ENCODE peak calls at places on chromosomes 4 and X, in four cellular contexts. One of them, this sample, is unnamed.

GRCh38 chrX:1418901-1419544 is 27.1 kb upstream of the SLC25A6 start:
- DNase-seq in uterus: no peak
- DNase-seq in RWPE1: no peak
- DNase-seq in endodermal cell: no peak
- DNase-seq in this sample: no peak

GRCh38 chr4:89305712-89306437 is 1.7 kb downstream of the GPRIN3 start:
- DNase-seq in uterus: no peak
- DNase-seq in RWPE1: no peak
- DNase-seq in endodermal cell: no peak
- DNase-seq in this sample: no peak

GRCh38 chrX:8849945-8850344 is 48.8 kb upstream of the FAM9A start:
- DNase-seq in uterus: no peak
- DNase-seq in RWPE1: no peak
- DNase-seq in endodermal cell: no peak
- DNase-seq in this sample: no peak

GRCh38 chrX:79107891-79108718 is 36.4 kb upstream of the GPR174 start:
- DNase-seq in uterus: no peak
- DNase-seq in RWPE1: no peak
- DNase-seq in endodermal cell: no peak
- DNase-seq in this sample: no peak

GRCh38 chr4:41569957-41570356 is 32.0 kb downstream of the LIMCH1 start:
- DNase-seq in uterus: no peak
- DNase-seq in RWPE1: no peak
- DNase-seq in endodermal cell: no peak
- DNase-seq in this sample: no peak

GRCh38 chr4:24928708-24929107 is 15.9 kb upstream of the CCDC149 start:
- DNase-seq in uterus: no peak
- DNase-seq in RWPE1: no peak
- DNase-seq in endodermal cell: no peak
- DNase-seq in this sample: no peak

GRCh38 chr4:835148-836002 is 9.4 kb upstream of the CPLX1 start:
- DNase-seq in uterus: no peak
- DNase-seq in RWPE1: no peak
- DNase-seq in endodermal cell: no peak
- DNase-seq in this sample: no peak

GRCh38 chrX:77432998-77433397 is 14.2 kb upstream of the FGF16 start:
- DNase-seq in uterus: no peak
- DNase-seq in RWPE1: no peak
- DNase-seq in endodermal cell: no peak
- DNase-seq in this sample: no peak

GRCh38 chrX:111585337-111585736 is 73.9 kb downstream of the SERTM2 start:
- DNase-seq in uterus: no peak
- DNase-seq in RWPE1: no peak
- DNase-seq in endodermal cell: peak; percentile 46
- DNase-seq in this sample: no peak

GRCh38 chr4:41318839-41319530 is 62.3 kb downstream of the UCHL1 start:
- DNase-seq in uterus: no peak
- DNase-seq in RWPE1: no peak
- DNase-seq in endodermal cell: peak; percentile 58
- DNase-seq in this sample: no peak

GRCh38 chr4:84814100-84814750 is 152.3 kb downstream of the WDFY3 start:
- DNase-seq in uterus: no peak
- DNase-seq in RWPE1: peak; percentile 66
- DNase-seq in endodermal cell: no peak
- DNase-seq in this sample: no peak

GRCh38 chr4:83262682-83263081 is 21.9 kb downstream of the COQ2 start:
- DNase-seq in uterus: no peak
- DNase-seq in RWPE1: no peak
- DNase-seq in endodermal cell: no peak
- DNase-seq in this sample: no peak

GRCh38 chrX:97320305-97320704 is 436.6 kb downstream of the RPA4 start:
- DNase-seq in uterus: no peak
- DNase-seq in RWPE1: no peak
- DNase-seq in endodermal cell: no peak
- DNase-seq in this sample: no peak

GRCh38 chr4:88211473-88212252 is 53.2 kb upstream of the ABCG2 start:
- DNase-seq in uterus: no peak
- DNase-seq in RWPE1: peak; percentile 33
- DNase-seq in endodermal cell: peak; percentile 77
- DNase-seq in this sample: no peak

GRCh38 chr4:122914292-122914904 is 8.0 kb downstream of the NUDT6 start:
- DNase-seq in uterus: no peak
- DNase-seq in RWPE1: no peak
- DNase-seq in endodermal cell: no peak
- DNase-seq in this sample: no peak

GRCh38 chrX:122269243-122269781 is 914.8 kb upstream of the GRIA3 start:
- DNase-seq in uterus: no peak
- DNase-seq in RWPE1: no peak
- DNase-seq in endodermal cell: no peak
- DNase-seq in this sample: no peak

GRCh38 chrX:136147966-136148365 is 633 bp downstream of the FHL1 start:
- DNase-seq in uterus: peak; percentile 32
- DNase-seq in RWPE1: no peak
- DNase-seq in endodermal cell: peak; percentile 57
- DNase-seq in this sample: no peak
- H3K27ac ChIP-seq in uterus: peak overlapping the region; percentile 95
- H3K27ac ChIP-seq in RWPE1: peak overlapping the region; percentile 75
- H3K27ac ChIP-seq in endodermal cell: no peak overlapping the region
- H3K27ac ChIP-seq in this sample: peak overlapping the region; percentile 21

GRCh38 chr4:16225996-16226815 is at the start of gene TAPT1:
- DNase-seq in uterus: peak; percentile 84
- DNase-seq in RWPE1: peak; percentile 44
- DNase-seq in endodermal cell: peak; percentile 90
- DNase-seq in this sample: peak; percentile 68

GRCh38 chr4:16226816-16227461 is 668 bp upstream of the TAPT1 start:
- DNase-seq in uterus: peak; percentile 57
- DNase-seq in RWPE1: peak; percentile 18
- DNase-seq in endodermal cell: peak; percentile 87
- DNase-seq in this sample: no peak

GRCh38 chr4:16225681-16225995 is 633 bp downstream of the TAPT1 start:
- DNase-seq in uterus: no peak
- DNase-seq in RWPE1: no peak
- DNase-seq in endodermal cell: no peak
- DNase-seq in this sample: no peak

GRCh38 chr4:16229604-16230003 is 3.3 kb upstream of the TAPT1 start:
- DNase-seq in uterus: no peak
- DNase-seq in RWPE1: no peak
- DNase-seq in endodermal cell: no peak
- DNase-seq in this sample: no peak

GRCh38 chr4:16227462-16227868 is 1.2 kb upstream of the TAPT1 start:
- DNase-seq in uterus: peak; percentile 40
- DNase-seq in RWPE1: no peak
- DNase-seq in endodermal cell: peak; percentile 64
- DNase-seq in this sample: peak; percentile 67
- H3K27ac ChIP-seq in uterus: peak overlapping the region; percentile 98
- H3K27ac ChIP-seq in RWPE1: peak overlapping the region; percentile 92
- H3K27ac ChIP-seq in endodermal cell: no peak overlapping the region
- H3K27ac ChIP-seq in this sample: peak overlapping the region; percentile 93

DNA sequence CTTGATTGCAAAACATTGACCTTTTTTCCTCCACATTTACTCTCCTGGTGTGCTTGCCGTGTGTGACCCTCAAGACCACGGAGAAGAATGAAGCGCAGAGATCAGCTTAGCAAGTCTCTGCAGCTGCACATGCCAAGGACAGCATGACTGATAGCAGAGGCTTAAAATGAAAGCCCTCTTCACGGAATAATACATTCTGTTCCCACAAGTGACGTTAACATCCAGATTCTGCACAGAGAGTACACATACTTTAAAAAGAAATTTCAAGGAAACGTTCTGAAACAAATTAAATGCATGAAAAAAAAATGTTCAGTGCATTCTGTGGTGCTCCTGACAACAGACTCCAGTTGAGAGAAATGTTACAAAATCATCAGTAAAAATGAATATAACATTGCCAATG is 60.9 kb downstream of the SLC7A11 start:
- DNase-seq in uterus: peak; percentile 29
- DNase-seq in RWPE1: no peak
- DNase-seq in endodermal cell: no peak
- DNase-seq in this sample: no peak
- H3K27ac ChIP-seq in uterus: no peak overlapping the region
- H3K27ac ChIP-seq in RWPE1: no peak overlapping the region
- H3K27ac ChIP-seq in endodermal cell: no peak overlapping the region
- H3K27ac ChIP-seq in this sample: peak overlapping the region; percentile 77

GRCh38 chr4:3484057-3484973 is 21.2 kb downstream of the DOK7 start:
- DNase-seq in uterus: no peak
- DNase-seq in RWPE1: peak; percentile 82
- DNase-seq in endodermal cell: no peak
- DNase-seq in this sample: no peak
- H3K27ac ChIP-seq in uterus: no peak overlapping the region
- H3K27ac ChIP-seq in RWPE1: peak overlapping the region; percentile 91
- H3K27ac ChIP-seq in endodermal cell: no peak overlapping the region
- H3K27ac ChIP-seq in this sample: no peak overlapping the region

DNA sequence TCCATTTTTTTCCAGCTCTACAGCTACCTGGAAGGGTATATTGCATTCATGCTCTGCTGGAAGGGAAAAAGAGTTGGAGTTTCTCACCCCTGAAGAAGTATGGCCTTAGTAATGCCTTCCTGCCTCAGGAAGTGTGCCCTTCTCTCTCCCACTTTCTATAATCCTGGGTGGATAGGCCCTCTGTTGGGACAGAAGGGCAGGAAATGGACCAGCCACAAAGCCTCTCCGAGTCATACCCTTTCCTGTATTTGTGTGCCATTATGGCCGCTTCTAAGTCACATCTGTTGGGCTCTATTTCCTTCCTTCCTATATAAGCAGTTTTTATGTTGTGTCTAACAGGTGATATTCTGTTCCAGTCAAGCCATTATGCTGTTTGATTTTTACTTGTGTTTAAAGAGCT is 74.8 kb upstream of the SMARCA5 start:
- DNase-seq in uterus: no peak
- DNase-seq in RWPE1: no peak
- DNase-seq in endodermal cell: no peak
- DNase-seq in this sample: no peak
- H3K27ac ChIP-seq in uterus: no peak overlapping the region
- H3K27ac ChIP-seq in RWPE1: no peak overlapping the region
- H3K27ac ChIP-seq in endodermal cell: no peak overlapping the region
- H3K27ac ChIP-seq in this sample: no peak overlapping the region

GRCh38 chr4:3317011-3317655 is 24.3 kb downstream of the RGS12 start:
- DNase-seq in uterus: no peak
- DNase-seq in RWPE1: no peak
- DNase-seq in endodermal cell: peak; percentile 35
- DNase-seq in this sample: no peak
- H3K27ac ChIP-seq in uterus: no peak overlapping the region
- H3K27ac ChIP-seq in RWPE1: no peak overlapping the region
- H3K27ac ChIP-seq in endodermal cell: no peak overlapping the region
- H3K27ac ChIP-seq in this sample: no peak overlapping the region

GRCh38 chr4:70931359-70931758 is 29.2 kb downstream of the MOB1B start:
- DNase-seq in uterus: no peak
- DNase-seq in RWPE1: no peak
- DNase-seq in endodermal cell: no peak
- DNase-seq in this sample: no peak
- H3K27ac ChIP-seq in uterus: peak overlapping the region; percentile 30
- H3K27ac ChIP-seq in RWPE1: no peak overlapping the region
- H3K27ac ChIP-seq in endodermal cell: no peak overlapping the region
- H3K27ac ChIP-seq in this sample: no peak overlapping the region

DNA sequence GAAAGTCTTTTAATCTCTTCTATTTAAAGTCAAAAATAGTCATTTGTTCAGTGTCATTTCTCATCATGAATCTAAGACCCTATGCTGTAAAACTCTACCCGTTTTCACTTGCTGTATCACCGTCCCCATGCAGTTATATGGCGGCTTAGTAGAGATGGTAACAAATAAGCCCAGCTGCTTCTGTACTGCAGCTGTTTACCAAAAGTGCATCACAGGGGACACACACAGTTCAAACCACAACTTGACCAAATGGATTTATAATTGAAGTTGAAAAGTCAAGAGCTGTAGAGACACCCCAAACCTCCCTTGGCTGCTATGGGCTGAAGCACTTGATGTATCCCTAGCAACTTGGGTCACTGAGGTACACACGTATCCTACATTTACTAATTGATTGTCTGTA is 219.0 kb upstream of the FGF13 start:
- DNase-seq in uterus: no peak
- DNase-seq in RWPE1: no peak
- DNase-seq in endodermal cell: no peak
- DNase-seq in this sample: no peak
- H3K27ac ChIP-seq in uterus: no peak overlapping the region
- H3K27ac ChIP-seq in RWPE1: no peak overlapping the region
- H3K27ac ChIP-seq in endodermal cell: no peak overlapping the region
- H3K27ac ChIP-seq in this sample: no peak overlapping the region

GRCh38 chr4:139554726-139555072 is 1.3 kb downstream of the SETD7 start:
- DNase-seq in uterus: no peak
- DNase-seq in RWPE1: no peak
- DNase-seq in endodermal cell: no peak
- DNase-seq in this sample: no peak

GRCh38 chr4:139552908-139553307 is 3.1 kb downstream of the SETD7 start:
- DNase-seq in uterus: no peak
- DNase-seq in RWPE1: no peak
- DNase-seq in endodermal cell: no peak
- DNase-seq in this sample: no peak

GRCh38 chr4:139553751-139554670 is 2.0 kb downstream of the SETD7 start:
- DNase-seq in uterus: no peak
- DNase-seq in RWPE1: no peak
- DNase-seq in endodermal cell: no peak
- DNase-seq in this sample: no peak

GRCh38 chr4:139550724-139551429 is 5.1 kb downstream of the SETD7 start:
- DNase-seq in uterus: peak; percentile 57
- DNase-seq in RWPE1: no peak
- DNase-seq in endodermal cell: peak; percentile 84
- DNase-seq in this sample: no peak

GRCh38 chr4:139552506-139552905 is 3.5 kb downstream of the SETD7 start:
- DNase-seq in uterus: no peak
- DNase-seq in RWPE1: no peak
- DNase-seq in endodermal cell: peak; percentile 57
- DNase-seq in this sample: no peak
- H3K27ac ChIP-seq in uterus: peak overlapping the region; percentile 98
- H3K27ac ChIP-seq in RWPE1: no peak overlapping the region
- H3K27ac ChIP-seq in endodermal cell: no peak overlapping the region
- H3K27ac ChIP-seq in this sample: no peak overlapping the region